ENCODE peak calls at places on chromosomes 16 and 17, in nine cellular contexts. One of them, this sample, is unnamed.

GRCh38 chr17:4541328-4542002 is 13.7 kb downstream of the MYBBP1A start:
- DNase-seq in GM13977: no peak
- DNase-seq in Calu3: no peak
- DNase-seq in GM12865: no peak
- DNase-seq in fibroblast of mammary gland: no peak
- DNase-seq in mucosa of descending colon: no peak
- DNase-seq in lower lobe of right lung: peak
- DNase-seq in left ventricle myocardium inferior: no peak
- DNase-seq in GM13976: no peak
- DNase-seq in this sample: no peak

GRCh38 chr16:22670551-22670970 is 143.4 kb upstream of the HS3ST2 start:
- DNase-seq in GM13976: peak
- DNase-seq in left ventricle myocardium inferior: no peak
- DNase-seq in GM13977: peak
- DNase-seq in fibroblast of mammary gland: no peak
- DNase-seq in lower lobe of right lung: no peak
- DNase-seq in GM12865: peak
- DNase-seq in Calu3: peak
- DNase-seq in mucosa of descending colon: no peak
- DNase-seq in this sample: peak

GRCh38 chr17:82786427-82786826 is 34.6 kb downstream of the TBCD start:
- DNase-seq in GM13976: no peak
- DNase-seq in fibroblast of mammary gland: no peak
- DNase-seq in lower lobe of right lung: no peak
- DNase-seq in mucosa of descending colon: no peak
- DNase-seq in left ventricle myocardium inferior: no peak
- DNase-seq in GM13977: no peak
- DNase-seq in GM12865: no peak
- DNase-seq in Calu3: no peak
- DNase-seq in this sample: no peak

GRCh38 chr17:44466339-44466738 is 36.9 kb downstream of the GPATCH8 start:
- DNase-seq in GM13977: no peak
- DNase-seq in GM12865: no peak
- DNase-seq in left ventricle myocardium inferior: no peak
- DNase-seq in mucosa of descending colon: no peak
- DNase-seq in Calu3: no peak
- DNase-seq in fibroblast of mammary gland: no peak
- DNase-seq in lower lobe of right lung: no peak
- DNase-seq in GM13976: no peak
- DNase-seq in this sample: no peak

GRCh38 chr17:4899341-4900230 is at the start of gene C17orf107:
- DNase-seq in GM13976: peak
- DNase-seq in Calu3: no peak
- DNase-seq in GM12865: peak
- DNase-seq in left ventricle myocardium inferior: peak
- DNase-seq in fibroblast of mammary gland: peak
- DNase-seq in mucosa of descending colon: peak
- DNase-seq in GM13977: peak
- DNase-seq in lower lobe of right lung: peak
- DNase-seq in this sample: peak

GRCh38 chr16:14310519-14310991 is 239.4 kb downstream of the MRTFB start:
- DNase-seq in left ventricle myocardium inferior: no peak
- DNase-seq in GM13977: peak
- DNase-seq in fibroblast of mammary gland: peak
- DNase-seq in GM13976: peak
- DNase-seq in lower lobe of right lung: no peak
- DNase-seq in mucosa of descending colon: no peak
- DNase-seq in Calu3: no peak
- DNase-seq in GM12865: peak
- DNase-seq in this sample: peak

GRCh38 chr16:30340621-30341020 is 14.5 kb downstream of the CD2BP2 start:
- DNase-seq in mucosa of descending colon: no peak
- DNase-seq in GM13976: no peak
- DNase-seq in left ventricle myocardium inferior: no peak
- DNase-seq in lower lobe of right lung: no peak
- DNase-seq in GM12865: no peak
- DNase-seq in GM13977: no peak
- DNase-seq in Calu3: no peak
- DNase-seq in fibroblast of mammary gland: no peak
- DNase-seq in this sample: no peak

GRCh38 chr17:70624208-70624607 is 454.9 kb downstream of the KCNJ2 start:
- DNase-seq in GM12865: no peak
- DNase-seq in fibroblast of mammary gland: no peak
- DNase-seq in Calu3: no peak
- DNase-seq in lower lobe of right lung: no peak
- DNase-seq in left ventricle myocardium inferior: no peak
- DNase-seq in GM13977: no peak
- DNase-seq in GM13976: no peak
- DNase-seq in mucosa of descending colon: no peak
- DNase-seq in this sample: no peak

GRCh38 chr16:52578007-52578828 is 31.3 kb upstream of the TOX3 start:
- DNase-seq in fibroblast of mammary gland: no peak
- DNase-seq in mucosa of descending colon: no peak
- DNase-seq in lower lobe of right lung: no peak
- DNase-seq in GM13976: no peak
- DNase-seq in Calu3: no peak
- DNase-seq in GM12865: no peak
- DNase-seq in left ventricle myocardium inferior: no peak
- DNase-seq in GM13977: no peak
- DNase-seq in this sample: no peak

GRCh38 chr17:39622380-39623006 is 4.3 kb upstream of the PPP1R1B start:
- DNase-seq in Calu3: peak
- DNase-seq in lower lobe of right lung: no peak
- DNase-seq in GM13976: no peak
- DNase-seq in mucosa of descending colon: no peak
- DNase-seq in left ventricle myocardium inferior: no peak
- DNase-seq in GM13977: no peak
- DNase-seq in GM12865: peak
- DNase-seq in fibroblast of mammary gland: no peak
- DNase-seq in this sample: no peak

GRCh38 chr17:81386646-81387234 is 8.5 kb upstream of the BAHCC1 start:
- DNase-seq in lower lobe of right lung: peak
- DNase-seq in Calu3: no peak
- DNase-seq in left ventricle myocardium inferior: peak
- DNase-seq in mucosa of descending colon: peak
- DNase-seq in GM12865: no peak
- DNase-seq in GM13976: no peak
- DNase-seq in fibroblast of mammary gland: no peak
- DNase-seq in GM13977: no peak
- DNase-seq in this sample: no peak

GRCh38 chr16:47144559-47144877 is 773 bp upstream of the NETO2 start:
- DNase-seq in GM13976: no peak
- DNase-seq in GM13977: no peak
- DNase-seq in GM12865: no peak
- DNase-seq in lower lobe of right lung: no peak
- DNase-seq in mucosa of descending colon: no peak
- DNase-seq in left ventricle myocardium inferior: no peak
- DNase-seq in Calu3: no peak
- DNase-seq in fibroblast of mammary gland: no peak
- DNase-seq in this sample: no peak

GRCh38 chr17:1736348-1737281 is 6.1 kb upstream of the SERPINF2 start:
- DNase-seq in fibroblast of mammary gland: peak
- DNase-seq in left ventricle myocardium inferior: peak
- DNase-seq in mucosa of descending colon: peak
- DNase-seq in Calu3: no peak
- DNase-seq in lower lobe of right lung: peak
- DNase-seq in GM13976: peak
- DNase-seq in GM13977: peak
- DNase-seq in GM12865: peak
- DNase-seq in this sample: peak

GRCh38 chr16:27429981-27430441 is 28.0 kb downstream of the IL21R start:
- DNase-seq in GM13976: peak
- DNase-seq in mucosa of descending colon: no peak
- DNase-seq in left ventricle myocardium inferior: no peak
- DNase-seq in GM12865: peak
- DNase-seq in GM13977: no peak
- DNase-seq in fibroblast of mammary gland: no peak
- DNase-seq in Calu3: no peak
- DNase-seq in lower lobe of right lung: no peak
- DNase-seq in this sample: no peak

GRCh38 chr16:82177555-82177954 is 7.5 kb upstream of the MPHOSPH6 start:
- DNase-seq in GM12865: no peak
- DNase-seq in fibroblast of mammary gland: no peak
- DNase-seq in GM13976: no peak
- DNase-seq in Calu3: no peak
- DNase-seq in lower lobe of right lung: no peak
- DNase-seq in GM13977: no peak
- DNase-seq in left ventricle myocardium inferior: no peak
- DNase-seq in mucosa of descending colon: no peak
- DNase-seq in this sample: no peak

GRCh38 chr16:77171750-77172635 is 19.0 kb upstream of the MON1B start:
- DNase-seq in GM13976: peak
- DNase-seq in mucosa of descending colon: no peak
- DNase-seq in lower lobe of right lung: no peak
- DNase-seq in left ventricle myocardium inferior: no peak
- DNase-seq in GM12865: peak
- DNase-seq in GM13977: peak
- DNase-seq in fibroblast of mammary gland: peak
- DNase-seq in Calu3: peak
- DNase-seq in this sample: peak

GRCh38 chr16:72898216-72898825 is 149.6 kb downstream of the ZFHX3 start:
- DNase-seq in lower lobe of right lung: no peak
- DNase-seq in GM12865: no peak
- DNase-seq in Calu3: no peak
- DNase-seq in mucosa of descending colon: no peak
- DNase-seq in GM13977: no peak
- DNase-seq in left ventricle myocardium inferior: no peak
- DNase-seq in fibroblast of mammary gland: no peak
- DNase-seq in GM13976: no peak
- DNase-seq in this sample: no peak

GRCh38 chr16:81693047-81693446 is 86.0 kb upstream of the PLCG2 start:
- DNase-seq in GM12865: no peak
- DNase-seq in GM13977: no peak
- DNase-seq in fibroblast of mammary gland: no peak
- DNase-seq in GM13976: no peak
- DNase-seq in mucosa of descending colon: no peak
- DNase-seq in Calu3: no peak
- DNase-seq in left ventricle myocardium inferior: no peak
- DNase-seq in lower lobe of right lung: no peak
- DNase-seq in this sample: no peak

GRCh38 chr16:48284772-48285409 is 37.6 kb upstream of the ABCC11 start:
- DNase-seq in GM13977: peak
- DNase-seq in mucosa of descending colon: no peak
- DNase-seq in left ventricle myocardium inferior: no peak
- DNase-seq in GM12865: peak
- DNase-seq in fibroblast of mammary gland: no peak
- DNase-seq in GM13976: peak
- DNase-seq in Calu3: no peak
- DNase-seq in lower lobe of right lung: no peak
- DNase-seq in this sample: peak
- TF ChIP-seq CTCF in GM13977: no peak
- TF ChIP-seq CTCF in mucosa of descending colon: no peak
- TF ChIP-seq CTCF in left ventricle myocardium inferior: no peak
- TF ChIP-seq CTCF in GM12865: no peak
- TF ChIP-seq CTCF in fibroblast of mammary gland: no peak
- TF ChIP-seq CTCF in GM13976: no peak
- TF ChIP-seq CTCF in Calu3: no peak
- TF ChIP-seq CTCF in lower lobe of right lung: no peak
- TF ChIP-seq CTCF in this sample: no peak

GRCh38 chr17:64320613-64321553 is 57.8 kb upstream of the TEX2 start:
- DNase-seq in Calu3: peak
- DNase-seq in GM12865: peak
- DNase-seq in mucosa of descending colon: no peak
- DNase-seq in GM13976: peak
- DNase-seq in left ventricle myocardium inferior: peak
- DNase-seq in GM13977: peak
- DNase-seq in fibroblast of mammary gland: peak
- DNase-seq in lower lobe of right lung: peak
- DNase-seq in this sample: peak
- TF ChIP-seq CTCF in Calu3: peak
- TF ChIP-seq CTCF in GM12865: peak
- TF ChIP-seq CTCF in mucosa of descending colon: peak
- TF ChIP-seq CTCF in GM13976: peak
- TF ChIP-seq CTCF in left ventricle myocardium inferior: peak
- TF ChIP-seq CTCF in GM13977: peak
- TF ChIP-seq CTCF in fibroblast of mammary gland: peak
- TF ChIP-seq CTCF in lower lobe of right lung: peak
- TF ChIP-seq CTCF in this sample: peak

DNA sequence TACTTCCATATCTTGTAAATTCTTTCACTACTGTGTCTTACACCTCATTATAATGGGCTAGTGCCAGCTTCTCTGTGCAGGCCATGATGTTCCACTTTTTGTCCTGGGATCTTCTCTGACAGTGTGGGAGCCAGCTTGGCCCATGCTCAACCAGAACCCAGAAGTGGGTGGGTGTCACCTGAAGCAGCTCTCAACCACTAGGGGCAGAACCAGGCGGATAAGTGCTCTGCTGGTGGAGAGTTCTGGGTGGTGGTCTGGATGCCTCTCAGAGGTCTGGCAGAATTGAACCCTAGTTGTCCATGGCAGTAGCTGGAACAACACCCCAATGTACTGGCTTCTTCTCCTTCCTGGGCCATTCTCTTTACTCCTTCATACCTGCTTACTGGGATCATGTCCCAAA is 254.1 kb upstream of the N4BP1 start:
- DNase-seq in mucosa of descending colon: no peak
- DNase-seq in lower lobe of right lung: no peak
- DNase-seq in fibroblast of mammary gland: no peak
- DNase-seq in GM13976: no peak
- DNase-seq in left ventricle myocardium inferior: no peak
- DNase-seq in Calu3: no peak
- DNase-seq in GM12865: no peak
- DNase-seq in GM13977: no peak
- DNase-seq in this sample: no peak
- TF ChIP-seq CTCF in mucosa of descending colon: no peak
- TF ChIP-seq CTCF in lower lobe of right lung: no peak
- TF ChIP-seq CTCF in fibroblast of mammary gland: no peak
- TF ChIP-seq CTCF in GM13976: no peak
- TF ChIP-seq CTCF in left ventricle myocardium inferior: no peak
- TF ChIP-seq CTCF in Calu3: no peak
- TF ChIP-seq CTCF in GM12865: no peak
- TF ChIP-seq CTCF in GM13977: peak
- TF ChIP-seq CTCF in this sample: no peak

DNA sequence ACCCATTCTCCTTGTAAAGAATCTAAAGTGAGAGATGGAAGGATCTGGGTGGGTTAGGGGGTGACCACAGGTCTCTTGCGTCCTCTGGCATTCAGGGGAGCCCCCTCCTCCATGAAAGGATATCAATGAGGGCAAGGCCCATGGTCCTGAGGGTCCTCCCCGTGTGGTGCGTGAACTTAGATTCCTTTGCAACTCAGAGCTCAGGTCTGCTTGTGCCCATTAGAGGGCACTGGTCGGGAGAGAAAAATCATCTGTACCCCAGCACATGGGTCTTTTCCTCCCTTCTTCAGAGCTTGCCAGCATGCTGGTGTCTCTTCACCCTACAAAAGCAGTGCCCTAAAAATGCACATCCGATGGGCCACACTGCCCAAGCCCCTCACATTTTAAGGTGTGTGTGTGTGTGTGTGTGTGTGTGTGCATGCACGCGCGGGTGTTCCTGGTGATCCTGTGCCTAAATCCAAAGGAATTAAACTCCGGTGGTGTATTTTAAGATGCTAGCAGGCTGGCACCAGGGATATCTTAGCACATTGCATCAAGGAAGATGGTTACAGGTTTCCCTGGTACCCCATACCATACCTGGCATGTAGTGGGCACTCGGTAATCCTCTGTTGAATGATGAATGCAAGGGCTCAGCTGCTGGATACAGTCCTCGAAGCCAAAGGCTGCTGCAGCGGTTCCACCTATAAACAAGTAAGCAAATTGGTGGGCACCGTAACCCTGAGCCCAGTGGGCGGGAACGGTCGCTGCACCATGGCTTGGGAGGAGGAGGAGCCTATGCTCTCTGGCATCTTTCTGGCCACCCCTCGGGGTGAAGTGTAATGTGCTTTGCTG is 4.7 kb downstream of the C1QTNF1 start:
- DNase-seq in mucosa of descending colon: no peak
- DNase-seq in lower lobe of right lung: no peak
- DNase-seq in GM12865: no peak
- DNase-seq in Calu3: no peak
- DNase-seq in fibroblast of mammary gland: no peak
- DNase-seq in GM13977: no peak
- DNase-seq in left ventricle myocardium inferior: no peak
- DNase-seq in GM13976: peak
- DNase-seq in this sample: no peak
- TF ChIP-seq CTCF in mucosa of descending colon: no peak
- TF ChIP-seq CTCF in lower lobe of right lung: no peak
- TF ChIP-seq CTCF in GM12865: no peak
- TF ChIP-seq CTCF in Calu3: peak
- TF ChIP-seq CTCF in fibroblast of mammary gland: peak
- TF ChIP-seq CTCF in GM13977: no peak
- TF ChIP-seq CTCF in left ventricle myocardium inferior: peak
- TF ChIP-seq CTCF in GM13976: peak
- TF ChIP-seq CTCF in this sample: no peak